ENCODE peak calls at places on chromosome 12, in nine cellular contexts. N is stomach; D is heart left ventricle; M is CD8-positive, alpha-beta memory T cell; O is brain microvascular endothelial cell; V is neuronal stem cell; E is SK-N-SH; B is mucosa of descending colon; Q is aorta. S is an unnamed sample.

GRCh38 chr12:131793623-131794022 is 34.6 kb upstream of the MMP17 start:
- DNase-seq in N (no peak), D (no peak), M (no peak), O (peak; percentile 49), V (no peak), E (no peak), B (no peak), Q (no peak), S (peak; percentile 21)

GRCh38 chr12:56014205-56014604 is 6.6 kb upstream of the IKZF4 start:
- DNase-seq in N (no peak), D (no peak), M (no peak), O (no peak), V (no peak), E (no peak), B (no peak), Q (no peak), S (no peak)

GRCh38 chr12:108607981-108608600 is 10.2 kb upstream of the TMEM119 start:
- DNase-seq in N (no peak), D (no peak), M (no peak), O (no peak), V (no peak), E (no peak), B (no peak), Q (no peak), S (no peak)

GRCh38 chr12:47889040-47889439 is 15.8 kb downstream of the VDR start:
- DNase-seq in N (no peak), D (no peak), M (no peak), O (no peak), V (no peak), E (no peak), B (no peak), Q (no peak), S (no peak)

GRCh38 chr12:96064266-96064665 is 28.9 kb upstream of the LTA4H start:
- DNase-seq in N (no peak), D (no peak), M (no peak), O (no peak), V (no peak), E (no peak), B (no peak), Q (no peak), S (no peak)

GRCh38 chr12:126157575-126157966 is 1092.3 kb downstream of the AACS start:
- DNase-seq in N (no peak), D (no peak), M (no peak), O (no peak), V (no peak), E (no peak), B (no peak), Q (no peak), S (no peak)

GRCh38 chr12:82705774-82706173 is 19.1 kb downstream of the TMTC2 start:
- DNase-seq in N (no peak), D (no peak), M (no peak), O (no peak), V (no peak), E (no peak), B (no peak), Q (no peak), S (no peak)

GRCh38 chr12:19239616-19240234 is 110.2 kb downstream of the PLEKHA5 start:
- DNase-seq in N (no peak), D (no peak), M (no peak), O (peak; percentile 76), V (no peak), E (no peak), B (no peak), Q (no peak), S (no peak)

GRCh38 chr12:94534761-94535613 is 75.3 kb upstream of the CEP83 start:
- DNase-seq in N (no peak), D (no peak), M (no peak), O (no peak), V (peak; percentile 11), E (no peak), B (no peak), Q (no peak), S (no peak)

GRCh38 chr12:106415134-106415533 is 57.6 kb downstream of the POLR3B start:
- DNase-seq in N (no peak), D (no peak), M (no peak), O (peak; percentile 75), V (no peak), E (no peak), B (no peak), Q (no peak), S (peak; percentile 47)

GRCh38 chr12:52530366-52530765 is 10.2 kb upstream of the KRT5 start:
- DNase-seq in N (no peak), D (no peak), M (no peak), O (no peak), V (no peak), E (no peak), B (no peak), Q (peak; percentile 23), S (no peak)

GRCh38 chr12:109606261-109607028 is 32.9 kb downstream of the MVK start:
- DNase-seq in N (no peak), D (peak; percentile 51), M (no peak), O (no peak), V (peak; percentile 95), E (peak; percentile 89), B (no peak), Q (no peak), S (no peak)

GRCh38 chr12:102769323-102769916 is 147.6 kb downstream of the PAH start:
- DNase-seq in N (peak; percentile 53), D (peak; percentile 47), M (peak; percentile 47), O (peak; percentile 72), V (peak; percentile 57), E (peak; percentile 25), B (peak; percentile 35), Q (peak; percentile 53), S (peak; percentile 49)

GRCh38 chr12:7934153-7934552 is 1.8 kb downstream of the SLC2A3 start:
- DNase-seq in N (no peak), D (no peak), M (no peak), O (no peak), V (no peak), E (no peak), B (no peak), Q (no peak), S (no peak)

GRCh38 chr12:57725851-57726150 is 12.7 kb downstream of the AGAP2 start:
- DNase-seq in N (no peak), D (no peak), M (no peak), O (no peak), V (no peak), E (no peak), B (no peak), Q (no peak), S (no peak)
- H3K4me3 ChIP-seq in N (peak overlapping the region; percentile 61), D (peak overlapping the region; percentile 70), M (no peak overlapping the region), O (peak overlapping the region; percentile 84), V (no peak overlapping the region), E (peak overlapping the region; percentile 76), B (no peak overlapping the region), Q (no peak overlapping the region), S (peak overlapping the region; percentile 93)

DNA sequence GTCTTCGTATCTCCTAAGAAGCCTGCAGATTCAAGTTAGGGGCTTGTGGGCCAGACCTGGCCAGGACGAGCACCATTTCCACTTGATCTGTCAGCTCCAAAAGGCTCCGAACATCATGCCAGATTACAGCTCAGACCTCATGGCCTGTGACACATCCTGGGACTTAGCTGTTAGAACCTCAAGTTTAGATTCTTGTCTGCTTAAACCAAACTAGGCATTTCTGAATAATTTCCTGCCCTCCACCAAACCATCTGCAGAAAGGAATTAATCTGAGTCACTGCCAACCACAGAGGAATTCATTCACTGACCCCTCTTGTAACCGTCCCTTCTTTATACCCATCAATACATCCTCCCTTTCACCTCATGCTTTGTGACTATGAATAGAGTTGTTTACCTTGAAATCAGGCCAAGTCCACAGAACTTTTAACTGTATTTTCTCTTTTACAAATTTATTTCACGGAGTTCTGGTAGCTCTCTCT is 120.3 kb downstream of the FBXL14 start:
- DNase-seq in N (no peak), D (no peak), M (no peak), O (peak; percentile 96), V (peak; percentile 21), E (no peak), B (no peak), Q (no peak), S (peak; percentile 89)
- H3K4me3 ChIP-seq in N (no peak overlapping the region), D (no peak overlapping the region), M (no peak overlapping the region), O (peak overlapping the region; percentile 7), V (peak overlapping the region; percentile 7), E (peak overlapping the region; percentile 28), B (no peak overlapping the region), Q (no peak overlapping the region), S (peak overlapping the region; percentile 10)

GRCh38 chr12:41661141-41661540 is 473.0 kb downstream of the PDZRN4 start:
- DNase-seq in N (no peak), D (no peak), M (no peak), O (no peak), V (no peak), E (no peak), B (no peak), Q (no peak), S (no peak)
- H3K4me3 ChIP-seq in N (no peak overlapping the region), D (no peak overlapping the region), M (no peak overlapping the region), O (no peak overlapping the region), V (no peak overlapping the region), E (no peak overlapping the region), B (no peak overlapping the region), Q (no peak overlapping the region), S (no peak overlapping the region)

DNA sequence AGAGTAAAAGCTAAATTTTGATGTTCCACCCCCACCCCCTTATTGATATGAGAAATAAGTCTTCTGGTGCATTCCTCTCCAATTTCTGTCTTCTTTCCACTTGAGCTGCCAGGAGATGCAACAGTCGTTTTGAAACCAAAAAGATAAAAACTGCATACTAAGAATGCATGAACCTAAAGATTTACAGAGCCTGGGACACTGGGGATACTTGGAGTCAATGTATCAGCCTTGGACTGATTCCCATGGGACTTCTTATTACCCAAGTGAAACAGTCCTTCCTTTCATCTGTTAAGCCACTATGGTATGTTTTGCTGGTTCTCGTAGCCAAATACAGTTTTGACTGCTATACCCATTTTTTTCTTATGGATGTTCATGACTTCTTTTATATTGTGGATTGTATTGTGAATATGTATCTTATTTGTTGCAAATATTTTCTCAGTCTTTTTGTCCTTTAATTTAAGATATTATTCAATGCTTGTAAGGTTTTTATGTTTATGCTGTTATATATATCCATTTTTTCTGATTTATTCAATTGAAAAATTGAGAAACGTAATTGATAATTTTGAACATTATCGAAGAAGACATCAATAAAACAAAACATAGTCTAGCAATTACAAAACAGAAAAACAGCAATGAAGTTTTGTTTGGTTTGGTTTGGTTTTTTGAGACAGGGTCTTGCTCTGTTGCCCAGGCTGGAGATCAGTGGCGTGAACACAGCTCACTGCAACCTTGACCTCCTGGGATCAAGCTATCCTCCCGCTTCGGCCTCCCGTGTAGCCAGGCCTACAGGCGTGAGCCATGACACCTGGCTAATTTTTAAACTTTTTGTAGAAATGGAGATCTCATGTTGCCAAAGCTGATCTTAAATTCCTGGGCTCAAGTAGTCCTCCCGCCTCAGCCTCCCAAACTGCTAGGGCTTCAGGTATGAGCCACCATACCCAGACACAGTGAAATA is 85.4 kb upstream of the ETV6 start:
- DNase-seq in N (no peak), D (no peak), M (no peak), O (no peak), V (no peak), E (no peak), B (no peak), Q (no peak), S (no peak)
- H3K4me3 ChIP-seq in N (no peak overlapping the region), D (no peak overlapping the region), M (no peak overlapping the region), O (no peak overlapping the region), V (no peak overlapping the region), E (no peak overlapping the region), B (no peak overlapping the region), Q (no peak overlapping the region), S (no peak overlapping the region)

S was measured in BJ.